ENCODE peak calls at places on chromosomes 2 and 18, in four cellular contexts. X, L, V and P are unnamed samples.

GRCh38 chr2:80022018-80022417 is 282.5 kb downstream of the LRRTM1 start:
- DNase-seq in V (no peak), L (no peak), X (no peak), P (no peak)

GRCh38 chr2:66897181-66897580 is 462.3 kb downstream of the MEIS1 start:
- DNase-seq in X (no peak), V (no peak), L (no peak), P (peak; percentile 1)

GRCh38 chr2:240561325-240561971 is 1.3 kb downstream of the DUSP28 start:
- DNase-seq in L (no peak), X (no peak), V (no peak), P (peak; percentile 85)

GRCh38 chr2:217062774-217063173 is 202.9 kb upstream of the TNP1 start:
- DNase-seq in X (no peak), V (no peak), L (peak; percentile 49), P (no peak)

GRCh38 chr2:196278491-196278911 is 107.1 kb upstream of the STK17B start:
- DNase-seq in L (no peak), V (no peak), X (no peak), P (no peak)

GRCh38 chr18:9362869-9363268 is 28.3 kb downstream of the TWSG1 start:
- DNase-seq in L (no peak), X (peak; percentile 10), V (no peak), P (no peak)

GRCh38 chr2:165745916-165746315 is 48.1 kb downstream of the GALNT3 start:
- DNase-seq in L (no peak), X (no peak), V (no peak), P (no peak)

GRCh38 chr2:232761301-232761907 is 15.0 kb downstream of the KCNJ13 start:
- DNase-seq in L (peak; percentile 54), X (no peak), V (no peak), P (peak; percentile 53)

GRCh38 chr2:12141618-12142220 is 395.3 kb downstream of the LPIN1 start:
- DNase-seq in X (no peak), V (no peak), L (no peak), P (no peak)

GRCh38 chr2:4635289-4635688 is 931.9 kb downstream of the DCDC2C start:
- DNase-seq in V (no peak), L (no peak), X (no peak), P (no peak)

GRCh38 chr2:202542142-202542541 is 92.6 kb upstream of the FAM117B start:
- DNase-seq in L (no peak), X (no peak), V (no peak), P (no peak)

GRCh38 chr2:128260239-128261138 is 58.2 kb downstream of the HS6ST1 start:
- DNase-seq in L (no peak), X (peak; percentile 95), V (no peak), P (no peak)

GRCh38 chr2:234483568-234484251 is 13.2 kb downstream of the ARL4C start:
- DNase-seq in X (peak; percentile 63), L (no peak), V (peak; percentile 75), P (peak; percentile 34)

GRCh38 chr2:106053116-106053515 is 141.0 kb downstream of the UXS1 start:
- DNase-seq in X (no peak), L (no peak), V (no peak), P (no peak)

GRCh38 chr2:171670655-171671054 is 16.6 kb upstream of the DYNC1I2 start:
- DNase-seq in X (no peak), L (no peak), V (no peak), P (no peak)

GRCh38 chr2:129934044-129934822 is 45.2 kb upstream of the RAB6C start:
- DNase-seq in L (peak; percentile 23), V (no peak), X (peak; percentile 37), P (no peak)

GRCh38 chr2:208573559-208573958 is 167.0 kb downstream of the PTH2R start:
- DNase-seq in V (no peak), X (peak; percentile 9), L (peak; percentile 12), P (no peak)

GRCh38 chr18:50879302-50880107 is 587 bp downstream of the ME2 start:
- DNase-seq in X (peak; percentile 51), V (no peak), L (peak; percentile 61), P (peak; percentile 49)

GRCh38 chr2:28586864-28587263 is 91.0 kb downstream of the PLB1 start:
- DNase-seq in X (no peak), L (no peak), V (peak; percentile 19), P (no peak)

GRCh38 chr18:21369146-21369545 is 127.1 kb downstream of the GREB1L start:
- DNase-seq in L (no peak), V (no peak), X (no peak), P (peak; percentile 13)

GRCh38 chr18:44700652-44701051 is 20.0 kb downstream of the SETBP1 start:
- DNase-seq in L (peak; percentile 44), X (no peak), V (no peak), P (no peak)

GRCh38 chr2:30428827-30429461 is 18.1 kb upstream of the LCLAT1 start:
- DNase-seq in L (no peak), V (no peak), X (no peak), P (no peak)

GRCh38 chr2:209619782-209620181 is 151.8 kb upstream of the UNC80 start:
- DNase-seq in V (no peak), L (no peak), X (no peak), P (peak; percentile 19)

GRCh38 chr2:17259613-17260012 is 258.6 kb downstream of the RAD51AP2 start:
- DNase-seq in X (no peak), L (no peak), V (no peak), P (no peak)

GRCh38 chr2:85763831-85764230 is 10.0 kb downstream of the ATOH8 start:
- DNase-seq in X (no peak), V (no peak), L (no peak), P (no peak)

GRCh38 chr2:215764441-215765048 is 248.8 kb downstream of the MREG start:
- DNase-seq in V (no peak), L (no peak), X (no peak), P (peak; percentile 74)

GRCh38 chr2:196208915-196209314 is 37.5 kb upstream of the STK17B start:
- DNase-seq in X (peak; percentile 27), L (no peak), V (no peak), P (no peak)

GRCh38 chr2:232697807-232698110 is 628 bp downstream of the GIGYF2 start:
- DNase-seq in V (no peak), L (no peak), X (no peak), P (no peak)

GRCh38 chr2:28765316-28765715 is 13.7 kb downstream of the PPP1CB start:
- DNase-seq in L (no peak), V (no peak), X (no peak), P (no peak)

GRCh38 chr2:217626926-217627325 is 375.9 kb downstream of the TNS1 start:
- DNase-seq in V (no peak), X (no peak), L (no peak), P (no peak)

GRCh38 chr2:45068643-45069140 is 59.4 kb upstream of the SIX2 start:
- DNase-seq in L (no peak), X (no peak), V (no peak), P (peak; percentile 15)

GRCh38 chr2:85935746-85936208 is 47.0 kb upstream of the ST3GAL5 start:
- DNase-seq in V (no peak), L (peak; percentile 35), X (peak; percentile 78), P (peak; percentile 39)

GRCh38 chr2:149819356-149819957 is 231.9 kb upstream of the MMADHC start:
- DNase-seq in X (no peak), V (no peak), L (no peak), P (no peak)

GRCh38 chr2:146898083-146898482 is 946.7 kb upstream of the ACVR2A start:
- DNase-seq in X (no peak), L (no peak), V (no peak), P (no peak)

GRCh38 chr2:113757059-113757657 is 716 bp upstream of the SLC35F5 start:
- DNase-seq in L (no peak), V (no peak), X (no peak), P (no peak)

GRCh38 chr2:227052879-227053278 is 111.1 kb downstream of the COL4A4 start:
- DNase-seq in X (no peak), L (no peak), V (no peak), P (no peak)